ENCODE peak calls at places on chromosomes 1 and 21, in six cellular contexts. P, C, S, W, V and D are unnamed samples.

GRCh38 chr1:109918077-109918606 is 7.5 kb downstream of the CSF1 start:
- DNase-seq in C (no peak), V (no peak), S (no peak), W (no peak), P (peak), D (no peak)

GRCh38 chr1:218537131-218537904 is 192.2 kb downstream of the TGFB2 start:
- DNase-seq in V (no peak), S (no peak), C (no peak), P (no peak), W (no peak), D (no peak)

GRCh38 chr1:22562584-22563551 is at the start of gene EPHA8:
- DNase-seq in C (no peak), W (no peak), S (no peak), P (peak), V (no peak), D (no peak)

GRCh38 chr1:202076050-202076511 is 46.6 kb upstream of the GPR37L1 start:
- DNase-seq in W (peak), C (no peak), V (no peak), P (peak), S (no peak), D (no peak)

GRCh38 chr1:115078708-115079107 is 10.6 kb downstream of the TSPAN2 start:
- DNase-seq in P (no peak), S (no peak), C (no peak), W (no peak), V (no peak), D (no peak)

GRCh38 chr1:33456302-33456886 is 16.1 kb upstream of the ZSCAN20 start:
- DNase-seq in W (no peak), V (no peak), P (no peak), C (no peak), S (no peak), D (no peak)

GRCh38 chr1:228289239-228289849 is 81.5 kb downstream of the OBSCN start:
- DNase-seq in W (no peak), P (no peak), S (no peak), C (no peak), V (no peak), D (no peak)

GRCh38 chr21:25607812-25608737 is 794 bp upstream of the MRPL39 start:
- DNase-seq in W (peak), C (peak), V (peak), S (peak), P (peak), D (peak)

GRCh38 chr1:4585216-4585615 is 69.2 kb upstream of the AJAP1 start:
- DNase-seq in C (no peak), W (no peak), S (peak), V (no peak), P (peak), D (no peak)

GRCh38 chr1:66325594-66326380 is 208.2 kb upstream of the SGIP1 start:
- DNase-seq in V (no peak), C (no peak), P (no peak), S (no peak), W (no peak), D (no peak)

GRCh38 chr1:24322636-24323177 is 3.5 kb downstream of the GRHL3 start:
- DNase-seq in S (no peak), W (no peak), V (no peak), P (no peak), C (no peak), D (no peak)

GRCh38 chr21:17467392-17467791 is 45.5 kb upstream of the CXADR start:
- DNase-seq in W (peak), P (no peak), C (no peak), S (no peak), V (no peak), D (no peak)

GRCh38 chr1:113003751-113004690 is 48.0 kb upstream of the SLC16A1 start:
- DNase-seq in W (peak), S (no peak), C (no peak), V (no peak), P (no peak), D (no peak)

GRCh38 chr1:71357708-71358107 is 276.9 kb upstream of the ZRANB2 start:
- DNase-seq in P (no peak), C (no peak), S (no peak), V (no peak), W (no peak), D (no peak)

GRCh38 chr1:97334454-97334853 is 586.4 kb downstream of the DPYD start:
- DNase-seq in S (no peak), C (no peak), W (no peak), V (no peak), P (no peak), D (no peak)

GRCh38 chr1:194102607-194103006 is 916.2 kb upstream of the B3GALT2 start:
- DNase-seq in S (no peak), V (no peak), C (no peak), W (peak), P (no peak), D (no peak)

GRCh38 chr1:78081980-78082860 is 36.5 kb downstream of the GIPC2 start:
- DNase-seq in S (no peak), V (no peak), W (no peak), C (no peak), P (no peak), D (no peak)

GRCh38 chr1:56881417-56881816 is 26.8 kb downstream of the C8A start:
- DNase-seq in W (no peak), C (no peak), P (no peak), V (no peak), S (no peak), D (no peak)

GRCh38 chr1:204335085-204335484 is 24.6 kb downstream of the PLEKHA6 start:
- DNase-seq in C (no peak), V (no peak), S (no peak), P (no peak), W (no peak), D (no peak)

GRCh38 chr1:237042892-237043576 is 1.1 kb downstream of the RYR2 start:
- DNase-seq in C (no peak), P (no peak), W (no peak), V (no peak), S (peak), D (no peak)

DNA sequence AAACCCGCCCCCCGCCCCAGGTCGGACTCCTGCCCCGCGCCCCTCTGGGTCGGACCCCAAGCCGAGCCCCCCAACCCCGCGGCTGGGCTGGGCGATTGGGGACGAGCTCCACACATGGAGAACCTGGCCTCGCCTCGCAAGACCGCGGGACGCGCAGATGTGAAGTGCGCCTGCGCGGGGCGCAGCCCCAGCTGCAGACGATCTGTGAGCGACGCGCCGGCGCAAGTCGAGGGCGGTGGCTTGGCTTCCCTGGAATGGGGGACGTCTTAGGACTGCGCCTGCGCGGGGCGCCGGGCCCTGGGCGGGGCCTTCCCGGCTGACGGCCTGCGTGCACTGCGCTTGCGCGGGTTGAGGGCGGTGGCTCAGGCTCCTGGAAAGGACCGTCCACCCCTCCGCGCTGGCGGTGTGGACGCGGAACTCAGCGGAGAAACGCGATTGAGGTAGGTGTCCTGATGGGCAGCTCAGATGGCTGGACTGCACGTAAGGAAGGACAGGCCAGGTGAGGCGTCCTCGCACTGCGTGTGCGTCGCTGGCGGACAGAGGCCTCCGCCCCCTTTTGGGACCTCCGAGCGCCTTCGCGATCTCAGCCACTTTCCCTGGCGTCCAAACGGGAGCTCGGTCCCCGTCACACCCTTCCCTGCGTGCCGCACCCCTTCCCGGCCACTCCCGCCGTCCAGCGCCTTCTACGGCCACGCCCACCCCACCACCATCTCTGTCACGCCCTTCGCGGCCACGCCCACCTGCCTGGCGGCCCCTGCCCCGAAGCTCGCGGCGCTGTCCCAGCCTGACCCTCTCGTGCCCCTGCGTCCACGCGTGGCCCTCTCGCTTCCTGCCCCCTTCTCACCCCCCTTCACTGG is at the start of gene PRMT2:
- DNase-seq in W (peak), P (peak), S (peak), V (peak), C (peak), D (peak)
- TF ChIP-seq POLR2A in W (peak), P (peak), S (peak), V (peak), C (peak), D (peak)

GRCh38 chr1:96291468-96291867 is 430.1 kb upstream of the PTBP2 start:
- DNase-seq in W (no peak), S (no peak), P (no peak), V (no peak), C (no peak), D (no peak)
- TF ChIP-seq TAF1 in W (no peak), S (no peak), P (no peak), V (no peak), C (no peak), D (no peak)

DNA sequence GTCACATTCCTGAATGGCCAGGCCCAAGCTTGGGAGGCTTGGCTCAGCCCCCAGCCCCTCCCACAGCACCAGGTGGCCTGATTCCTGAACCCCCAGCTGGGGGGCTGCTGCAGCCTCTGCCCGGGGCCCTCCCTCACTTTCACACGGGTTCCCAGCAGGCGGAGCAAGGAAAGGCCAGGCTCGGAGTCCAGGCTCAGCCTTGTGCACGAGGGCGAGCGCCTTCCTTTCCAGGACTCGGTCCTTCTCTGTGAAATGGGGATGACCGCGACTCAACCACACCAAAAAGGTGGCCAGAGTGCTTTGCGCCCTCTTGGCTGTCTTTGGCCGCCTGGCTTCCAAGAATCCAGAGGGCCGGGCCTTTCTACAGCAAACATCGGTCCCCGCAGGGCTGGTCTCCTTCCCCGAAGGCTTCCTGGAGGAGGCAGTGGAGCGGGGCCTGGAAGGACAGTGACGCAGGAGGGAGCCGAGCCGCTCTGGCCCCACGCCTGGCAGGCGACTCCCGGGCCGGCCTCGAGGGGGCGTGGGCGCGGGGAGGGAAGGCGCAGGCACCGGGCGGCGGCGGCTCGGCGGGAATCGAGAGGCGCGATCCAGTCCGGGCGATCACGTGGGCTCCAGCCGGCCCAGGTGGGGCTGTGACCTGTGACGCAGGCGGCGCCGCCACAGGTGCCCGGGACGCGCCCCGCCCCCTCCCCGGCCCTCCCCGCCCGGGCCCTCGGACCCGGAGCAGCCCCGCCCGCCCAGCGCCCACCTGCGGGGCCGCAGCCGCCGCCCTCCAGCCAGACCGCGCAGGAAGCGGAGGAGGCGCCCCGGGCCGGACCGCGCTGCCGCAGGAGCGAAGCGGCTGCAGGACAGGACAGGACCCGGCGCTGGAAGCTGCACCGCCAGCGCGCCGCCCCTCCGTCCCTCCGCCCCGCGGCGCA is at the start of gene ARHGEF16:
- DNase-seq in P (peak), W (peak), S (no peak), V (peak), C (no peak), D (no peak)
- TF ChIP-seq POLR2AphosphoS5 in P (no peak), W (no peak), S (no peak), V (no peak), C (no peak), D (no peak)

GRCh38 chr1:233606813-233607212 is 7.1 kb upstream of the KCNK1 start:
- DNase-seq in S (no peak), P (no peak), C (no peak), V (no peak), W (no peak), D (no peak)

GRCh38 chr1:233608988-233609387 is 4.9 kb upstream of the KCNK1 start:
- DNase-seq in P (no peak), W (no peak), V (no peak), C (no peak), S (no peak), D (no peak)

GRCh38 chr1:233603366-233603927 is 10.5 kb upstream of the KCNK1 start:
- DNase-seq in W (no peak), C (no peak), S (no peak), P (no peak), V (no peak), D (no peak)

GRCh38 chr1:233607252-233608119 is 6.4 kb upstream of the KCNK1 start:
- DNase-seq in S (no peak), W (no peak), C (no peak), V (no peak), P (peak), D (no peak)

DNA sequence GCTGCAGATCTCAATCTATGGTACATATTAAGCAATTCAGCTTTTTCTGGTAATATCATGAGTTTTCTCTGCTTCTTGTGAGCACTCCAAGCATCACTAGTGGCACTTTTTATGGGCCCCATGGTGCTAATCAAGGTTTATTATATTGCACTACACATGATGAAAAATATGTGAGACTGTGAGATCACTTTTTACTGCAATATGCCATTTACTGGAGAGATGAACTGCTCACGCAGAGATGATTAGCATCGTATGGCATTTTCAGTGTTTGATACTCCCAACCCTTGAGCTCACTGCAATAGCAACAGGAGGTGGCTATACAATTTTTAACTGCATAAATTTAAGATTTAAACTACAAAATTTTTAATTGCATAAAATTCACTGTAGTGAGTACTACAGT is 8.7 kb upstream of the KCNK1 start:
- DNase-seq in C (no peak), S (no peak), W (no peak), V (no peak), P (no peak), D (no peak)
- TF ChIP-seq POLR2A in C (no peak), S (no peak), W (no peak), V (no peak), P (no peak), D (no peak)

DNA sequence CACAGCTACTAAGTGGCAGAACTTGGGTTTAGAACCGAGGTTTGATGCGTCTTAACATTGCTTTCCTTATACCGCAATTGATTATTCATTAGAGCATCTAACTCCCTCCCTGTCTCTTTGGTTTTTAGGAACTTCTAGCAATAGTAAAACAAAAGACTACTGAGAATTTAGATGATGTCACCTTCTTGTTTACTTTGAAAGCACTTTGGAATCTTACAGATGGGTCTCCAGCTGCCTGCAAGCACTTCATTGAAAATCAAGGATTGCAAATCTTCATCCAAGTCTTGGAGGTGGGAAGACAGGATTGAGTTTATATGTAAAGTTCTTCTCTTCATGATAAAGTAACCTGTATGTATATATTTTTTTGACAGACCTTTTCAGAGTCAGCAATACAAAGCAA is 35.0 kb downstream of the ZYG11A start:
- DNase-seq in V (no peak), W (no peak), P (no peak), C (no peak), S (no peak), D (no peak)
- TF ChIP-seq TAF1 in V (no peak), W (no peak), P (no peak), C (no peak), S (no peak), D (no peak)

GRCh38 chr1:182304218-182305016 is 87.2 kb downstream of the GLUL start:
- DNase-seq in V (no peak), P (no peak), W (no peak), C (no peak), S (no peak), D (no peak)
- TF ChIP-seq POLR2AphosphoS5 in V (no peak), P (no peak), W (no peak), C (no peak), S (no peak), D (no peak)

GRCh38 chr1:156675271-156675708 is 1.9 kb downstream of the NES start:
- DNase-seq in S (no peak), W (no peak), V (no peak), C (no peak), P (no peak), D (no peak)

GRCh38 chr1:156676450-156676819 is 772 bp downstream of the NES start:
- DNase-seq in S (no peak), V (no peak), P (no peak), W (no peak), C (no peak), D (no peak)

GRCh38 chr1:156677616-156678596 is 699 bp upstream of the NES start:
- DNase-seq in S (no peak), C (no peak), P (peak), V (no peak), W (peak), D (no peak)

GRCh38 chr1:156675715-156676311 is 1.4 kb downstream of the NES start:
- DNase-seq in V (no peak), C (no peak), P (no peak), W (no peak), S (no peak), D (no peak)

DNA sequence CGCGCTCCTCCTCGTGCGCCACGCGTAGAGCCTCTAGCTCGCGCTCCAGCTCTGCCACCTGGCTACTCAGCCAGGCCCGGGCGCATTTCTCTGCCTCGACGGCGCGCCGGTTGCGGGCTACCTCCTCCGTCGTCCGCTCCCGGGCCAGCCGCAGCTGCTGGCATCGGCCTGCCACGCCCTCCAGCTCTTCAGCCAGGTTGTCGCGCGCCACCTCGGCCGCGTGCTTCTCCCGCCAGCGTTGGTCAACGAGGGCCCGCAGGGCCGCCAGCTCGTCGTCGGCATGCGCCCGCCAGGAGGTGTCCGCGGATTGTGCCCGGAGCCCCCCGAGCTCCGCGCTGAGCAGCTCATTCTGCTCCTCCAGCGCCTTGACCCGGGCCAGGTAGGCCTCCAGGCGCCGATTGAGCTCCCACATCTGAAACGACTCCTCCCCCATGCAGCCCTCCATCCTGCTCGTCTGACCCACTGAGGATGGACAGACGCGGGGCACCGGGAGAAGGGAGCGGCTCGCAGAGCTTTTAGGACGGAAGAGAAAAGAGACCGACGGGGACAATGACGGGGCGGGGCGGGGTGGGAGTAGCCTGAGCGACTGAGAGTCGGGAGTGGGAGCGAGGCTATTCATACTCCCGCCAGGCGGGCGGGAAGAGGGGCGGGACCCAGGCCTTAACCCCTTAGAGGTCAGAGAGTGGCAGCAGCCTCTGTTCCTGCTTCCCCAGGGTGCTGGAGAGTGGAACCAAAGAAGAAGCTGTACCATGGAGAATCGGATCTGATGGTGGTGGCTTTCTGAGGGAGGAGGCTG is at the start of gene NES:
- DNase-seq in C (no peak), P (peak), V (no peak), S (no peak), W (peak), D (no peak)
- TF ChIP-seq POLR2A in C (no peak), P (no peak), V (no peak), S (no peak), W (no peak), D (no peak)

DNA sequence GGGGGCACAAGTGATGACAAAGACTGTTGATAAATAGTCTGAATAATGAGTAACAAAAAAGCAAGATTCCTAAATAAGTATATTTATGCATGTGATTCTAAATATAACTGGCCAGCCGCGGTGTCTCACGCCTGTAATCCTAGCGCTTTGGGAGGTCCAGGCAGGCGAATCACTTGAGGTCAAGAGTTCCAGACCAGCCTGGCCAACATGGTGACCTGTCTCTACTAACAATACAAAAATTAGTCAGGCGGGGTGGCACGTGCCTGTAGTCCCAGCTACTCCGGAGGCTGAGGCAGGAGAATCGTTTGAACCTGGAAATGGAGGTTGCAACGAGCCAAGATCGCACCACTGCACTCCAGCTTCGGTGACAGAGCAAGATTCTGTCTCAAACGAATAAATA is 161.5 kb downstream of the TOMM20 start:
- DNase-seq in C (no peak), P (no peak), V (no peak), S (no peak), W (no peak), D (no peak)
- TF ChIP-seq TAF1 in C (no peak), P (no peak), V (no peak), S (no peak), W (no peak), D (no peak)